ENCODE peak calls at places on chromosomes 13 and 19, in four cellular contexts. O is GM10248; E is stimulated activated CD8-positive, alpha-beta memory T cell treated with anti-CD3 and anti-CD28 coated beads, Interleukin-7, amount 100 ng/mL, for 1 hour; G is ELR. Y is an unnamed sample.

GRCh38 chr13:29754486-29754806 is 96.0 kb downstream of the UBL3 start:
- DNase-seq in O (no peak), G (peak), E (no peak), Y (no peak)

GRCh38 chr19:19539738-19540703 is 2.0 kb downstream of the CILP2 start:
- DNase-seq in E (peak), G (peak), O (peak), Y (peak)

GRCh38 chr19:48194041-48194871 is 23.8 kb downstream of the ZSWIM9 start:
- DNase-seq in E (no peak), G (no peak), O (peak), Y (no peak)

GRCh38 chr13:26024558-26024957 is 27.3 kb downstream of the SHISA2 start:
- DNase-seq in E (no peak), O (no peak), G (no peak), Y (no peak)

GRCh38 chr19:46928951-46929350 is 68.2 kb downstream of the ARHGAP35 start:
- DNase-seq in O (no peak), E (no peak), G (peak), Y (no peak)

GRCh38 chr19:17292301-17293074 is 10.7 kb downstream of the ABHD8 start:
- DNase-seq in G (peak), E (peak), O (peak), Y (no peak)

GRCh38 chr13:26681036-26681435 is 79.5 kb downstream of the GPR12 start:
- DNase-seq in E (no peak), O (no peak), G (no peak), Y (no peak)

GRCh38 chr13:36758345-36758744 is 60.7 kb upstream of the RFXAP start:
- DNase-seq in E (no peak), O (no peak), G (no peak), Y (no peak)

GRCh38 chr13:102035969-102036368 is 365.9 kb downstream of the FGF14 start:
- DNase-seq in G (no peak), O (no peak), E (no peak), Y (no peak)

GRCh38 chr19:15187026-15188007 is 13.5 kb downstream of the NOTCH3 start:
- DNase-seq in G (peak), E (no peak), O (no peak), Y (no peak)

GRCh38 chr19:38726761-38727301 is 17.4 kb downstream of the CAPN12 start:
- DNase-seq in E (no peak), G (no peak), O (no peak), Y (no peak)

GRCh38 chr19:44741258-44741731 is 7.2 kb upstream of the BCL3 start:
- DNase-seq in G (no peak), E (no peak), O (no peak), Y (no peak)

GRCh38 chr19:58570770-58571574 is 2.2 kb downstream of the MZF1 start:
- DNase-seq in O (no peak), G (no peak), E (no peak), Y (no peak)

GRCh38 chr13:95784161-95784880 is 107.4 kb downstream of the DNAJC3 start:
- DNase-seq in O (no peak), G (peak), E (no peak), Y (peak)

GRCh38 chr19:53942001-53942786 is 20.5 kb upstream of the CACNG8 start:
- DNase-seq in O (no peak), G (peak), E (no peak), Y (no peak)

GRCh38 chr19:8245869-8246835 is 37.0 kb downstream of the CERS4 start:
- DNase-seq in E (no peak), G (no peak), O (no peak), Y (no peak)

GRCh38 chr13:79593121-79593520 is 112.2 kb downstream of the NDFIP2 start:
- DNase-seq in G (no peak), E (no peak), O (no peak), Y (no peak)

GRCh38 chr19:40625406-40626120 is 24.4 kb downstream of the LTBP4 start:
- DNase-seq in E (no peak), G (no peak), O (no peak), Y (no peak)

GRCh38 chr19:55322495-55322894 is 2.6 kb downstream of the TMEM150B start:
- DNase-seq in E (no peak), G (no peak), O (no peak), Y (no peak)

Y was measured in keratinocyte.